ENCODE peak calls at places on chromosomes 12 and 14, in seven cellular contexts. I is lung, X is body of pancreas, Y is natural killer cell, W is nephron progenitor cell, B is lower lobe of right lung, K is esophagus muscularis mucosa. F is an unnamed sample.

GRCh38 chr14:53529519-53529918 is 376.4 kb upstream of the DDHD1 start:
- DNase-seq in I (no peak), X (no peak), Y (no peak), W (no peak), B (no peak), K (no peak), F (no peak)

GRCh38 chr12:57750561-57751431 is 1.3 kb downstream of the CDK4 start:
- DNase-seq in I (no peak), X (no peak), Y (no peak), W (no peak), B (no peak), K (no peak), F (no peak)

GRCh38 chr12:107320929-107321618 is 227.7 kb upstream of the CRY1 start:
- DNase-seq in I (no peak), X (no peak), Y (peak), W (peak), B (peak), K (no peak), F (no peak)

GRCh38 chr12:52029686-52030085 is 21.6 kb upstream of the NR4A1 start:
- DNase-seq in I (no peak), X (no peak), Y (no peak), W (peak), B (peak), K (no peak), F (no peak)

GRCh38 chr14:54761835-54762234 is 140.8 kb downstream of the GCH1 start:
- DNase-seq in I (no peak), X (no peak), Y (no peak), W (no peak), B (no peak), K (no peak), F (no peak)

GRCh38 chr14:104975481-104976197 is 2.5 kb downstream of the AHNAK2 start:
- DNase-seq in I (no peak), X (no peak), Y (no peak), W (peak), B (peak), K (no peak), F (no peak)

GRCh38 chr14:99670361-99671229 is 13.5 kb upstream of the CYP46A1 start:
- DNase-seq in I (no peak), X (no peak), Y (no peak), W (no peak), B (peak), K (no peak), F (no peak)

GRCh38 chr12:69066420-69067373 is 133.7 kb upstream of the CPM start:
- DNase-seq in I (no peak), X (no peak), Y (no peak), W (peak), B (no peak), K (no peak), F (no peak)

GRCh38 chr12:124568431-124569374 is 1.3 kb upstream of the NCOR2 start:
- DNase-seq in I (peak), X (peak), Y (no peak), W (peak), B (peak), K (peak), F (no peak)

GRCh38 chr14:37246427-37246829 is 48.7 kb downstream of the MIPOL1 start:
- DNase-seq in I (no peak), X (no peak), Y (no peak), W (no peak), B (no peak), K (no peak), F (no peak)

GRCh38 chr14:76313303-76313702 is 62.6 kb upstream of the ESRRB start:
- DNase-seq in I (no peak), X (no peak), Y (no peak), W (no peak), B (no peak), K (no peak), F (no peak)

GRCh38 chr14:105140581-105140980 is 28.0 kb downstream of the JAG2 start:
- DNase-seq in I (no peak), X (no peak), Y (no peak), W (no peak), B (no peak), K (no peak), F (no peak)

GRCh38 chr12:54370218-54370730 is 6.0 kb upstream of the GPR84 start:
- DNase-seq in I (peak), X (peak), Y (no peak), W (peak), B (peak), K (no peak), F (peak)

GRCh38 chr14:61623927-61624326 is 71.4 kb upstream of the HIF1A start:
- DNase-seq in I (no peak), X (no peak), Y (no peak), W (no peak), B (no peak), K (no peak), F (no peak)

GRCh38 chr14:61627612-61628011 is 67.7 kb upstream of the HIF1A start:
- DNase-seq in I (no peak), X (no peak), Y (no peak), W (no peak), B (no peak), K (no peak), F (no peak)

GRCh38 chr14:61628192-61628591 is 67.1 kb upstream of the HIF1A start:
- DNase-seq in I (no peak), X (no peak), Y (no peak), W (no peak), B (no peak), K (no peak), F (no peak)

GRCh38 chr14:61621444-61621843 is 73.9 kb upstream of the HIF1A start:
- DNase-seq in I (no peak), X (no peak), Y (no peak), W (no peak), B (no peak), K (no peak), F (no peak)

GRCh38 chr14:61625171-61625570 is 70.1 kb upstream of the HIF1A start:
- DNase-seq in I (no peak), X (no peak), Y (no peak), W (no peak), B (no peak), K (no peak), F (no peak)
- TF ChIP-seq CTCF in I (no peak), X (no peak), Y (no peak), W (no peak), B (no peak), K (no peak), F (no peak)

GRCh38 chr12:17802657-17803641 is 287.0 kb downstream of the RERGL start:
- DNase-seq in I (no peak), X (no peak), Y (no peak), W (no peak), B (no peak), K (no peak), F (no peak)
- TF ChIP-seq CTCF in I (no peak), X (no peak), Y (no peak), W (no peak), B (no peak), K (no peak), F (peak)

GRCh38 chr12:31588976-31589375 is 2.0 kb downstream of the DENND5B start:
- DNase-seq in I (no peak), X (no peak), Y (no peak), W (no peak), B (no peak), K (no peak), F (no peak)

GRCh38 chr12:31589582-31589895 is 1.4 kb downstream of the DENND5B start:
- DNase-seq in I (no peak), X (no peak), Y (no peak), W (peak), B (no peak), K (no peak), F (no peak)

GRCh38 chr12:31590730-31591307 is at the start of gene DENND5B:
- DNase-seq in I (peak), X (peak), Y (peak), W (peak), B (peak), K (no peak), F (peak)

GRCh38 chr12:31591308-31591901 is 469 bp upstream of the DENND5B start:
- DNase-seq in I (no peak), X (peak), Y (no peak), W (peak), B (no peak), K (no peak), F (peak)

GRCh38 chr12:31589896-31590729 is 823 bp downstream of the DENND5B start:
- DNase-seq in I (peak), X (peak), Y (peak), W (peak), B (peak), K (no peak), F (peak)
- TF ChIP-seq CTCF in I (no peak), X (peak), Y (no peak), W (no peak), B (no peak), K (no peak), F (peak)

DNA sequence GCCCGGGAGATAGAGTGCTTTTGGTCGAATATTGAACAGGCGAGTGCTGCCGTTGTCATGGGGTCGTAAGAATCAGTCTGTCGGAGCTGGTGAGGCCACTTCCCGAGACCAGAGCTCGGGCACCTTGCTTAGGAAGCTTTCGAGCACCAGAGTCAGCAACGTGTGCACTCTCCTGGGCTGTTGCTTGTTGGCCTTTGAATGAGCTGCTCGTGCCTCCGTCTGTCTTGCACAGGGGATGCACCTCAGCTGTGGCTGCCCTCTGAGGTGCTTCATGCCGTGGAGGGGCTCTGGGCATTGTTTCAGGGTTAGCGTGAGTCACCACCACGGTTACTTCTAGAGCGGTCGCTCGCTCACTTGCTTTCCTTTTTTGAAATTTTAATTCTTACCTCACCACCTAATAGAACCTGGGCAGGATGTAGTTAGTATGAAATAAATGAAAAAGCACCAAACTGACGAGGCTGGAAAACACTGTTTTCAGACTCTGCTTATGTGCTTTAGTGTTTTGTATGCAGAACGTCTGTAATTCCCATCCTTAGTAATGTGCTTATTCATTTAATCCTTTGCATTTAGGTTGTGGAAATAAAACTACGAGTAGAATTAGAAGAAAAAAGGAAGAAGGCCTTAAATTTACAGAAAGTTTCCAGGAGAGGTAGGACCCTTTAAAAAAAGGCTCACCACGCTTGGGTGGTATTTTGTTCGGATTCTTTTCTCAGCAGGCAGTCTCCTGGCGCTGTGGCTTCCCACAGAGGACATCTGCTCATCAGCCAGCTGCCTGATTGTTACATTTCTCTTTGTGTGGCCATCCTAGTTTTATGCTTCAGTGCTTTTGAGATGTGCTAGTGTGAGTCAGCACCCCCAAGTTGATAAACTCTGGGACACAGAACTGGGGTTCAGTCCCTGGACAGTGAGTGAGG is 40.6 kb downstream of the EP400 start:
- DNase-seq in I (no peak), X (no peak), Y (no peak), W (no peak), B (no peak), K (no peak), F (no peak)
- TF ChIP-seq CTCF in I (no peak), X (no peak), Y (no peak), W (no peak), B (no peak), K (no peak), F (no peak)

DNA sequence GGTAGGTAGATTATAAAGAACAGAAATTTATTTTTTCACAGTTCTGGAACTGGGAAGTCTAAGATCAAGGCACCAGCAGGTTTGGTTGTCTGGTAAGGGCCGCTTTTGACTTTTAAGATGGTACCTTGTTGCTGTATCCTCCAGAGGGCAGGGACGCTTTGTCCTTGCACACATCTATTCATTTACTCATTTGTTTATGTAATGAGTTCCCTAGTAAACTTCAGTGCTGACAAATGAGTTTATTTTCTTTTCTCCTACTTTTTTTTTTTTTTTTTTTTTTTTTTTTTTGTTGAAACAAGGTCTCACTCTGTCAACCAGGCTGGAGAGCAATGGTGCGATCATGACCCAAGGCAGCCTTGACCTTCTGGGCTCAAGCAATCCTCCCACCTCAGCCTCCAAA is 195.7 kb downstream of the FBXL14 start:
- DNase-seq in I (no peak), X (no peak), Y (no peak), W (no peak), B (no peak), K (no peak), F (no peak)
- TF ChIP-seq CTCF in I (no peak), X (no peak), Y (no peak), W (no peak), B (no peak), K (no peak), F (no peak)

GRCh38 chr12:16076970-16077527 is 165.9 kb downstream of the DERA start:
- DNase-seq in I (no peak), X (no peak), Y (no peak), W (no peak), B (no peak), K (no peak), F (no peak)

GRCh38 chr12:16075887-16076286 is 164.8 kb downstream of the DERA start:
- DNase-seq in I (no peak), X (no peak), Y (no peak), W (no peak), B (no peak), K (no peak), F (no peak)

GRCh38 chr12:16076553-16076952 is 165.4 kb downstream of the DERA start:
- DNase-seq in I (no peak), X (no peak), Y (no peak), W (peak), B (no peak), K (no peak), F (no peak)
- TF ChIP-seq CTCF in I (no peak), X (peak), Y (no peak), W (peak), B (peak), K (no peak), F (peak)

DNA sequence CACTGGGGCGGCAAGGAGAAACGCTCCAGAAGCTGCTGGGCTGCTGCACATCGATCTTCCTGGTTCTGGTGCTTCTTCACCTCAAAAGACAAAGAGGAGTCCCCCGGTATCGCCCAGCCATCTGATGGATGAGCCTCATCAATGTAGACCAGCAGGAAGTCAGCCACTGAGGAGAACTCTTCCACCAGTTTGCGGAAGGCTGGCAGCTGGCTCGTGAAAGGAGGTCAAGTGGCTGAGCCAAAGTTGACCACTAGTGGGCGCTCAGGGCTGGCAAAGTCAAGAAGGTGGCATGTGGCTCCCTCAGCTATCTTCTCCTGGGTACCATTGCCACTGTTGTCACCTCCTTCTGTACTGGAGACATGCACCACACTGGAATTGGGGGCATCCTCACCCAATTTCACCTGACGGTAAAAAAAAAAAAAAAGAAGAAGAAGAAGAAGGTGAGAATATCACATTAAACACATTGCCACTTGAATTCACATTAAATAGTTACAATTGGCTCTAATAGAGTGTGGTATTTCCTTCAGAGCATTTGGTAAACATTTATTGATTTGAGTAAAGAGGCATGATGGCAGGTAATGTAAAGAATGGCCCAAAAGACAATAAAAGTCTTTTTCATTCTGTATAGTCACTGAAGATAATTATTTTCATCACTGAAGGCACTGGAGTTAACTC is 8.3 kb downstream of the DIO2 start:
- DNase-seq in I (no peak), X (no peak), Y (no peak), W (peak), B (no peak), K (no peak), F (no peak)
- TF ChIP-seq CTCF in I (no peak), X (no peak), Y (no peak), W (peak), B (peak), K (no peak), F (peak)